ENCODE peak calls at places on chromosomes 12 and 14, in four cellular contexts. One of them, this sample, is unnamed.

GRCh38 chr12:28498850-28499249 is 308.6 kb downstream of the CCDC91 start:
- DNase-seq in mucosa of descending colon: no peak
- DNase-seq in AG09309: no peak
- DNase-seq in gastrocnemius medialis: no peak
- DNase-seq in this sample: peak; percentile 4

GRCh38 chr12:132439333-132439904 is 50.5 kb upstream of the FBRSL1 start:
- DNase-seq in mucosa of descending colon: peak; percentile 57
- DNase-seq in AG09309: no peak
- DNase-seq in gastrocnemius medialis: no peak
- DNase-seq in this sample: no peak

GRCh38 chr14:92633724-92634123 is 114.7 kb downstream of the LGMN start:
- DNase-seq in mucosa of descending colon: no peak
- DNase-seq in AG09309: no peak
- DNase-seq in gastrocnemius medialis: no peak
- DNase-seq in this sample: peak; percentile 82

GRCh38 chr12:3491938-3492867 is 1.2 kb downstream of the PRMT8 start:
- DNase-seq in mucosa of descending colon: no peak
- DNase-seq in AG09309: peak; percentile 1
- DNase-seq in gastrocnemius medialis: no peak
- DNase-seq in this sample: peak; percentile 38

GRCh38 chr12:59268295-59268809 is 327.5 kb upstream of the SLC16A7 start:
- DNase-seq in mucosa of descending colon: peak; percentile 16
- DNase-seq in AG09309: no peak
- DNase-seq in gastrocnemius medialis: no peak
- DNase-seq in this sample: no peak

GRCh38 chr12:66014818-66015217 is 115.7 kb downstream of the LLPH start:
- DNase-seq in mucosa of descending colon: no peak
- DNase-seq in AG09309: peak; percentile 59
- DNase-seq in gastrocnemius medialis: no peak
- DNase-seq in this sample: peak; percentile 76

GRCh38 chr12:74963867-74964331 is 245.7 kb downstream of the KCNC2 start:
- DNase-seq in mucosa of descending colon: no peak
- DNase-seq in AG09309: no peak
- DNase-seq in gastrocnemius medialis: no peak
- DNase-seq in this sample: no peak

GRCh38 chr14:47057364-47057763 is 405.8 kb upstream of the RPL10L start:
- DNase-seq in mucosa of descending colon: no peak
- DNase-seq in AG09309: no peak
- DNase-seq in gastrocnemius medialis: no peak
- DNase-seq in this sample: no peak

GRCh38 chr12:22372277-22372837 is 37.9 kb upstream of the ST8SIA1 start:
- DNase-seq in mucosa of descending colon: no peak
- DNase-seq in AG09309: no peak
- DNase-seq in gastrocnemius medialis: no peak
- DNase-seq in this sample: no peak

GRCh38 chr12:21879312-21879711 is 61.9 kb downstream of the ABCC9 start:
- DNase-seq in mucosa of descending colon: no peak
- DNase-seq in AG09309: no peak
- DNase-seq in gastrocnemius medialis: no peak
- DNase-seq in this sample: no peak

GRCh38 chr14:53247596-53248370 is 94.7 kb upstream of the DDHD1 start:
- DNase-seq in mucosa of descending colon: no peak
- DNase-seq in AG09309: no peak
- DNase-seq in gastrocnemius medialis: peak; percentile 12
- DNase-seq in this sample: no peak

DNA sequence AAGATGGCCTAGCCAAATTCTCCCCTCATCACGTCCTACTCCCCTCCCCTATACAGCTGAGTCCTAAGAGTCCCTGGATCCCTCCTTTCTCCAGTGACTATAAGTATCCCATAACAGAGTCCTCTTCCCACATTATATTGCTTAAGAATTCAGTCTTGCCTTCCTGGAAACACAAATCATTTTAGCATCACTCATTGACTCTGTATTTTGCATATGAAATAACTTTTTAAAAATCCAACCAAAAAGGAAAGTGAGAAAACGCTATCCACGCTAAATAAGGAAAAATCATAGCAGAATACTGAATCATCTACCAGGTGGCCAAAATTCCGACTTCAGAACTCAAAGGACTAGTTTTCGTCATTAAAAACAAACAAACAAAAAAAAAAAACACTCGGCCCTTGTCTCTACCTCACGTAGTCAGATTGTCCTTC is 130.2 kb downstream of the GCH1 start:
- DNase-seq in mucosa of descending colon: no peak
- DNase-seq in AG09309: no peak
- DNase-seq in gastrocnemius medialis: no peak
- DNase-seq in this sample: peak; percentile 71
- H3K4me3 ChIP-seq in mucosa of descending colon: no peak overlapping the region
- H3K4me3 ChIP-seq in AG09309: no peak overlapping the region
- H3K4me3 ChIP-seq in gastrocnemius medialis: no peak overlapping the region
- H3K4me3 ChIP-seq in this sample: peak overlapping the region; percentile 23

GRCh38 chr12:85955127-85955526 is 81.0 kb downstream of the NTS start:
- DNase-seq in mucosa of descending colon: no peak
- DNase-seq in AG09309: no peak
- DNase-seq in gastrocnemius medialis: no peak
- DNase-seq in this sample: no peak
- TF ChIP-seq CTCF in mucosa of descending colon: no peak
- TF ChIP-seq CTCF in AG09309: no peak
- TF ChIP-seq CTCF in gastrocnemius medialis: no peak
- TF ChIP-seq CTCF in this sample: peak; percentile 15

DNA sequence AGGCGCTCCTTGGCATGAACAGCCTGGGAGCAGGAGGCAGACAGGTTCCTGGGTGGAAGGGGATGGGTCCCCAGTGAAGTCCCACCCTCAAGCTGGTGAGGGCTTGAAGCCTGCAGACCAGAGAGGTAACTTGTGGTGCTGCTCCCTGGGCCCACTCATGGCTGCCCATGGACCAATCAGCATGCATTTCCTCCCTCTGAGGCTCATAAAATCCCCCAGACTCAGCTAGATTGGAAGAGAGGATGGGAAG is 50.2 kb downstream of the A2M start:
- DNase-seq in mucosa of descending colon: no peak
- DNase-seq in AG09309: no peak
- DNase-seq in gastrocnemius medialis: no peak
- DNase-seq in this sample: no peak
- H3K4me3 ChIP-seq in mucosa of descending colon: no peak overlapping the region
- H3K4me3 ChIP-seq in AG09309: no peak overlapping the region
- H3K4me3 ChIP-seq in gastrocnemius medialis: peak overlapping the region; percentile 71
- H3K4me3 ChIP-seq in this sample: no peak overlapping the region

GRCh38 chr14:86626530-86626929 is 1096.6 kb downstream of the FLRT2 start:
- DNase-seq in mucosa of descending colon: no peak
- DNase-seq in AG09309: no peak
- DNase-seq in gastrocnemius medialis: no peak
- DNase-seq in this sample: no peak
- TF ChIP-seq CTCF in mucosa of descending colon: no peak
- TF ChIP-seq CTCF in AG09309: no peak
- TF ChIP-seq CTCF in gastrocnemius medialis: no peak
- TF ChIP-seq CTCF in this sample: no peak

GRCh38 chr14:105414456-105415371 is 4.9 kb upstream of the MTA1 start:
- DNase-seq in mucosa of descending colon: peak; percentile 68
- DNase-seq in AG09309: no peak
- DNase-seq in gastrocnemius medialis: peak; percentile 52
- DNase-seq in this sample: peak; percentile 61

GRCh38 chr14:105416671-105417070 is 3.0 kb upstream of the MTA1 start:
- DNase-seq in mucosa of descending colon: no peak
- DNase-seq in AG09309: no peak
- DNase-seq in gastrocnemius medialis: no peak
- DNase-seq in this sample: no peak

GRCh38 chr14:105413542-105413886 is 6.1 kb upstream of the MTA1 start:
- DNase-seq in mucosa of descending colon: no peak
- DNase-seq in AG09309: no peak
- DNase-seq in gastrocnemius medialis: no peak
- DNase-seq in this sample: no peak

GRCh38 chr14:105418269-105419054 is 1.2 kb upstream of the MTA1 start:
- DNase-seq in mucosa of descending colon: no peak
- DNase-seq in AG09309: no peak
- DNase-seq in gastrocnemius medialis: no peak
- DNase-seq in this sample: no peak

DNA sequence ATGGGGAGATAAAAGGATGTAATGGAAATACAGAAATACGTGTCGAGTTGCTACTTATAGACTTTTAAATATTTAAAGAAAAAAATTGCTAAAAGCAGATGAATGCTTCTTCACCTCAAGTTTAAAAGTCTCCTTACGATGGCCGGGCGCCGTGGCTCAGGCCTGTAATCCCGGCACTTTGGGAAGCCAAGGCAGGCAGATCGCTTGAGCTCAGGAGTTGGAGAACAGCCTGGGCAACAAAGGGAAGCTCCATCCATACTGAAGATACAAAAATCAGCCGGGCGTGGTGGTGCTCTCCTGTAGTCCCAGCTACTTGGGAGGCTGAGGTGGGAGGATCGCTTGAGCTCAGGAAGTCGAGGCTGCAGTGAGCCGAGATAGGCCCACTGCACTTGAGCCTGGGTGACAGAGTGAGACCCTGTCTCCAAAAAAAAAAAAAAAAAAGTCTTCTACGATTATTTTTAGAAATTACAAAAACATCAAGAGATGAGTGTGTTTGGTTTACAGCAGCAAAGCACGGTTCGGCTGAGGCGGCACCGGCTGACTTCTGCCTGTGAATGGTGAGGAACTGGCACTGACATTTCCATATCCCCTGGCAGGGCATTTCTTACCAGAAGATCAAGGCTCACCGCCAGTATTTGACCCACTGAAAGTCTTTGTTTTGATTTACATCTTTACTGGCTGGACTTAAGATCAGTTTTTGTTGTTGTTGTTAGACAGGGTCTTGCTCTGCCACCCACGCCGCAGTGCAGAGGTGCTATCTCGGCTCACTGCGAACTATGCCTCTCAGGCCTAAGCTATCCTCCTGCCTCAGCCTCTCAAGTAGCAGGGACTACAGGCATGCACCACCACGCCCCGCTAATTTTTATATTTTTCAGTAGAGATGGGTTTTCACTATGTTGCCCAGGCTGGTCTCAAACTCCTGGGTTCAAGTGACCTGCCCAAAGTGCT is 3.9 kb upstream of the MTA1 start:
- DNase-seq in mucosa of descending colon: no peak
- DNase-seq in AG09309: no peak
- DNase-seq in gastrocnemius medialis: no peak
- DNase-seq in this sample: no peak
- H3K4me3 ChIP-seq in mucosa of descending colon: no peak overlapping the region
- H3K4me3 ChIP-seq in AG09309: no peak overlapping the region
- H3K4me3 ChIP-seq in gastrocnemius medialis: peak overlapping the region; percentile 36
- H3K4me3 ChIP-seq in this sample: peak overlapping the region; percentile 45

GRCh38 chr12:64082866-64083268 is 139.2 kb downstream of the KICS2 start:
- DNase-seq in mucosa of descending colon: peak; percentile 60
- DNase-seq in AG09309: no peak
- DNase-seq in gastrocnemius medialis: no peak
- DNase-seq in this sample: no peak

GRCh38 chr12:64080319-64081008 is 141.6 kb downstream of the KICS2 start:
- DNase-seq in mucosa of descending colon: no peak
- DNase-seq in AG09309: no peak
- DNase-seq in gastrocnemius medialis: no peak
- DNase-seq in this sample: no peak

GRCh38 chr12:64072946-64073345 is 149.2 kb downstream of the KICS2 start:
- DNase-seq in mucosa of descending colon: no peak
- DNase-seq in AG09309: no peak
- DNase-seq in gastrocnemius medialis: no peak
- DNase-seq in this sample: no peak

GRCh38 chr12:64081020-64081419 is 141.1 kb downstream of the KICS2 start:
- DNase-seq in mucosa of descending colon: no peak
- DNase-seq in AG09309: no peak
- DNase-seq in gastrocnemius medialis: no peak
- DNase-seq in this sample: no peak

DNA sequence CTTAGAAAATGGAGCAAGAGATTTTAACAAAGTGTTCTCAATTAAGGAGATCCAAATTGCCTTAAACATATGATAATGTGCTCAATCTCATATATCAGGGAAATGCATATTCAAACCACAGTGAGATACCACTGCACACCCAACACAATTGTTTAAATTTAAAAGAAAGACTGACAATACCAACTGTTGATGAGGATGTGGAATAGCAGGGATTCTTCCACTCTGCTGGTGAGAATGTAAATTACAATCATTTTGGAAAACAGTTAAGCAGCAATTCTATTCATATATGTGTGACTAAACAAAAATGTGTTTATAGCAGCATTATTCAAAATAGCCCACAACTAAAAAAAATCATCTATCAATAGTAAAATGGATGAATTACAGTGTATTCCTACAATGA is 144.2 kb downstream of the KICS2 start:
- DNase-seq in mucosa of descending colon: no peak
- DNase-seq in AG09309: no peak
- DNase-seq in gastrocnemius medialis: no peak
- DNase-seq in this sample: no peak
- TF ChIP-seq CTCF in mucosa of descending colon: no peak
- TF ChIP-seq CTCF in AG09309: peak; percentile 33
- TF ChIP-seq CTCF in gastrocnemius medialis: no peak
- TF ChIP-seq CTCF in this sample: peak; percentile 52